ENCODE peak calls at places on chromosomes 7 and 10, in seven cellular contexts. N is CD4-positive, CD25-positive, alpha-beta regulatory T cell; Q is aorta; A is IMR-90; P is GM23338; U is CD4-positive, alpha-beta memory T cell; Y is heart left ventricle. C is an unnamed sample.
A peak's percentile ranks its signal among the peaks of the same experiment; 100 is the strongest.

GRCh38 chr10:11159543-11160215 is 142.0 kb downstream of the CELF2 start:
- DNase-seq in N (no peak), U (no peak), A (no peak), Q (no peak), Y (no peak), P (no peak), C (no peak)

GRCh38 chr7:32058017-32058416 is 12.2 kb downstream of the PDE1C start:
- DNase-seq in P (no peak), N (no peak), U (no peak), Q (no peak), Y (no peak), A (no peak), C (no peak)

GRCh38 chr7:70458195-70458695 is 673.7 kb upstream of the GALNT17 start:
- DNase-seq in P (no peak), N (no peak), Q (no peak), Y (no peak), A (no peak), U (no peak), C (no peak)

GRCh38 chr10:99432047-99432446 is 1.6 kb upstream of the GOT1 start:
- DNase-seq in Q (no peak), A (no peak), Y (no peak), U (no peak), N (no peak), P (no peak), C (no peak)

GRCh38 chr10:131251146-131251541 is 60.4 kb downstream of the TCERG1L start:
- DNase-seq in N (no peak), Q (peak; percentile 64), A (no peak), Y (no peak), P (no peak), U (no peak), C (no peak)

GRCh38 chr10:72419241-72419640 is 64.5 kb upstream of the DNAJB12 start:
- DNase-seq in P (no peak), Y (no peak), Q (no peak), N (no peak), U (no peak), A (no peak), C (no peak)

GRCh38 chr7:8058852-8059251 is 90.3 kb downstream of the GLCCI1 start:
- DNase-seq in P (no peak), U (no peak), A (no peak), N (no peak), Q (no peak), Y (no peak), C (no peak)

GRCh38 chr7:20834656-20835055 is 48.0 kb upstream of the SP8 start:
- DNase-seq in N (no peak), P (peak; percentile 30), A (no peak), Y (no peak), Q (no peak), U (no peak), C (no peak)

GRCh38 chr7:31695856-31696255 is 8.8 kb downstream of the PPP1R17 start:
- DNase-seq in U (no peak), N (no peak), Y (no peak), Q (no peak), A (no peak), P (no peak), C (no peak)

GRCh38 chr10:122248356-122249302 is 22.5 kb upstream of the BTBD16 start:
- DNase-seq in Q (no peak), N (no peak), P (no peak), U (no peak), Y (no peak), A (no peak), C (no peak)

GRCh38 chr7:91286432-91286831 is 22.2 kb downstream of the FZD1 start:
- DNase-seq in U (no peak), Y (no peak), Q (no peak), P (peak; percentile 46), N (no peak), A (no peak), C (no peak)

DNA sequence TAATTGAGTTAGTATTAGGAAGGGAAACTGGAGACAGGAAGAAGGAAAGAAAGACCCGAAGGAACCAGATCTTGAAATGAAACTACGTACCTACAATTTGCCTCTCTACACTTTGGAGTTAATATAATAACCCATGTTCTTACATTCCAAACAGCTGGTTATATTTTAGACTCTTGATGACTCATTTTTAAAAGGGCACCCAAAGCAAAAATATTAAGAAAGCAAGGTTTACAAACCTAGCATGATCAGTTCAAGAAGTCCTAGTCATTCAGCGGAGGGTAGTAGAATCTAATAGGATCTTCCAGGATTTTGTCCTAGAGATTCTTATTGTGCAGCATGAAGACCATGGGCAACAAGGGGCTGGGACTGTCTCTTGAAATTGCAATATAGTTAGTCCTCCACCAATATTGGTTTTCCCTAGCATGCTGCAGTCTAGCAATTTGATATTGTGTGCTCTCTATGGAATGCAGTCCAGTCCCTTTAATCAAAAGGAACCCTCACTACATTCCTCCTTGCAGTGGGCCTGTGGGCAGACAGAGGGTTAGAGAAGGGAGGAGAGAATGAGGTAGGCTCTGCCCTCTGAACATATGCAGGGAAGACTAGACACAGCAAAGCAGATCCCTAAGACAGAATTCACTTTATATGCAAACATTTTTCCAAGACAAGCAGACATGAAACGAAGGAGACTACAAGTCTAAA is 230.3 kb downstream of the INHBA start:
- DNase-seq in Y (no peak), Q (no peak), N (no peak), P (no peak), A (peak; percentile 51), U (no peak), C (no peak)
- H3K27ac ChIP-seq in Y (no peak overlapping the region), Q (no peak overlapping the region), N (no peak overlapping the region), P (no peak overlapping the region), A (no peak overlapping the region), U (no peak overlapping the region), C (no peak overlapping the region)

DNA sequence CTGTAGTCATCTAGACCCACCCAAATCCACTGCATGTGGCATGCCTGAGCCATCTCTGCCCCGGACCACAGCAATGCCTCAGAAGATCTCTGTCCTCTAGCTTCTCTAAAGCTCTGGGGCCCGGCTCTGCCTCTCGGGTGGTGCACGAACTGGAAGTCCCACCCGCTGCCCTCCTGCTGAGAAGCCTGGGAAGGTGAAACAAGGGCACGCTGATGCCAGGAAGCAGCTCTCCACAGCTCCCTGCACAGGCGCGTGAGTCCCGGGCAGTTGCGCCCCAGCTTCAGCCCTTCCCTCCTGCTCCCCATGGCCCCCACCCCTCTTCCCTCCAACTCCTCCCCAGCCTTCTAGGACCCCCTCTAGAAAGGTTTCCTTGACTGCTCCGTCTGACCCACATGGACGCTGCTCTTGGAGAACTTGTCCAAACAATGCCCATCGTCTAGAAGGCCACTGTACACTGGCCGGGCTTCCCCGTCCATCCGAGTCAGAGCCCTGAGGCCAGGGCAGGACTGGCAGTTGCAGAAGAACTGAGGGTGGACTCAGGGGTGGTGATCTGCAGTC is 12.8 kb downstream of the KCNH2 start:
- DNase-seq in P (no peak), A (no peak), U (no peak), Y (no peak), Q (no peak), N (no peak), C (no peak)
- H3K27me3 ChIP-seq in P (no peaks in the 10 kb centered on the region), A (peaks cover 16% of the 10 kb centered on the region), U (no peaks in the 10 kb centered on the region), Y (no peaks in the 10 kb centered on the region), Q (no peaks in the 10 kb centered on the region), N (no peaks in the 10 kb centered on the region), C (peaks cover 66% of the 10 kb centered on the region)

GRCh38 chr10:91590142-91590903 is 42.5 kb downstream of the PPP1R3C start:
- DNase-seq in P (no peak), Q (peak; percentile 92), U (no peak), Y (peak; percentile 61), N (no peak), A (peak; percentile 92), C (no peak)
- H3K4me1 ChIP-seq in P (no peaks in the 10 kb centered on the region), Q (peaks cover 7% of the 10 kb centered on the region), U (no peaks in the 10 kb centered on the region), Y (peaks cover 77% of the 10 kb centered on the region), N (no peaks in the 10 kb centered on the region), A (peaks cover 37% of the 10 kb centered on the region), C (peaks cover 8% of the 10 kb centered on the region)

GRCh38 chr7:18445916-18446520 is 49.5 kb upstream of the HDAC9 start:
- DNase-seq in A (no peak), U (no peak), P (no peak), Y (no peak), Q (no peak), N (no peak), C (no peak)

GRCh38 chr7:18440934-18441333 is 54.6 kb upstream of the HDAC9 start:
- DNase-seq in Y (no peak), U (no peak), A (no peak), P (no peak), N (no peak), Q (no peak), C (no peak)

GRCh38 chr7:18444856-18445255 is 50.7 kb upstream of the HDAC9 start:
- DNase-seq in P (peak; percentile 41), Q (no peak), Y (no peak), U (no peak), A (no peak), N (no peak), C (no peak)

GRCh38 chr7:18450021-18450420 is 45.5 kb upstream of the HDAC9 start:
- DNase-seq in Q (no peak), U (no peak), P (no peak), A (no peak), Y (no peak), N (no peak), C (no peak)

DNA sequence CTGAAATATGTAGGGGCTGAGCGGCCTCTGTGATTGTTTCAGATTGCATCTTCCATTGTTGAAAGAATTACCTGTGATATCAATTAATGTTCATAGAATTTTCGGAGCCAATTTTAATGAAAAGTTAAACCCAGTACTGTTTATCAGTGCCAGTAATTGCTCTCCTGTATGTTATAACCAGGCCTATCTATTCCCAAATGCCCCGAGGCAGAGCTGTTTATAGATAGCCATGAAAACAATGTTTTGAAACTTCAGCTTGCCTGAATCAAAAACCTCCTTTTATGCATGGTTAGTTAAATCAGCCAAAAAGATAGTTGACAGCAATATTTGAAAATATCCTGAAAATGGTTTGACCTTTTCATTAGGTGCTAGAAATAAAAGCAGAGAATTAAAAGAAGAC is 50.1 kb upstream of the HDAC9 start:
- DNase-seq in P (no peak), Y (no peak), N (no peak), U (no peak), Q (no peak), A (no peak), C (no peak)
- H3K27ac ChIP-seq in P (peak overlapping the region; percentile 33), Y (no peak overlapping the region), N (no peak overlapping the region), U (no peak overlapping the region), Q (no peak overlapping the region), A (no peak overlapping the region), C (no peak overlapping the region)

C was measured in foreskin keratinocyte.